ENCODE peak calls at places on chromosomes 12 and 14, in four cellular contexts. W is transverse colon, R is Peyer's patch, U is endothelial cell of umbilical vein. P is an unnamed sample.

GRCh38 chr12:51846911-51847829 is 1.3 kb downstream of the FIGNL2 start:
- DNase-seq in U (peak; percentile 50), W (peak; percentile 44), R (peak; percentile 72), P (peak; percentile 60)

GRCh38 chr12:132955094-132955932 is 793 bp downstream of the ZNF605 start:
- DNase-seq in R (peak; percentile 45), W (peak; percentile 19), U (peak; percentile 60), P (peak; percentile 34)

GRCh38 chr12:51836012-51836832 is 12.3 kb downstream of the FIGNL2 start:
- DNase-seq in W (no peak), U (no peak), R (no peak), P (no peak)

GRCh38 chr12:119835068-119835467 is 42.1 kb downstream of the CIT start:
- DNase-seq in W (no peak), R (no peak), U (no peak), P (no peak)

GRCh38 chr12:85016423-85016822 is 19.7 kb downstream of the TSPAN19 start:
- DNase-seq in U (peak; percentile 67), R (no peak), W (no peak), P (no peak)

GRCh38 chr14:70714055-70714550 is 72.4 kb downstream of the TTC9 start:
- DNase-seq in U (peak; percentile 67), R (peak; percentile 66), W (peak; percentile 14), P (peak; percentile 68)

GRCh38 chr12:72057330-72057911 is 118.8 kb downstream of the TPH2 start:
- DNase-seq in W (no peak), U (no peak), R (no peak), P (peak; percentile 31)

GRCh38 chr14:67464377-67464776 is 24.1 kb downstream of the TMEM229B start:
- DNase-seq in U (no peak), R (no peak), W (no peak), P (no peak)

GRCh38 chr14:50773632-50774541 is 57.1 kb downstream of the NIN start:
- DNase-seq in U (peak; percentile 60), R (no peak), W (peak; percentile 34), P (peak; percentile 62)

GRCh38 chr12:1318327-1319031 is 275.9 kb downstream of the FBXL14 start:
- DNase-seq in W (no peak), R (no peak), U (no peak), P (peak; percentile 38)

GRCh38 chr14:95250936-95251335 is 68.8 kb downstream of the CLMN start:
- DNase-seq in U (peak; percentile 30), W (no peak), R (no peak), P (no peak)

GRCh38 chr12:27285395-27285794 is 41.3 kb downstream of the STK38L start:
- DNase-seq in U (peak; percentile 57), R (no peak), W (no peak), P (no peak)

GRCh38 chr12:130367523-130367922 is 29.8 kb downstream of the PIWIL1 start:
- DNase-seq in R (no peak), U (no peak), W (no peak), P (no peak)

GRCh38 chr12:53103860-53104305 is 597 bp downstream of the SOAT2 start:
- DNase-seq in U (no peak), W (peak; percentile 18), R (peak; percentile 73), P (no peak)

GRCh38 chr14:39447155-39447554 is 14.9 kb upstream of the FBXO33 start:
- DNase-seq in U (no peak), R (no peak), W (no peak), P (no peak)

GRCh38 chr12:16385779-16386646 is 38.6 kb downstream of the MGST1 start:
- DNase-seq in W (peak; percentile 23), R (no peak), U (peak; percentile 50), P (peak; percentile 51)

GRCh38 chr14:75457024-75457390 is 29.2 kb downstream of the JDP2 start:
- DNase-seq in W (no peak), R (no peak), U (no peak), P (no peak)

GRCh38 chr14:75453817-75454434 is 26.1 kb downstream of the JDP2 start:
- DNase-seq in U (no peak), W (no peak), R (no peak), P (no peak)

GRCh38 chr14:75456069-75457023 is 28.5 kb downstream of the JDP2 start:
- DNase-seq in W (peak; percentile 48), U (no peak), R (no peak), P (no peak)

GRCh38 chr14:75452900-75453816 is 25.3 kb downstream of the JDP2 start:
- DNase-seq in R (no peak), W (peak; percentile 50), U (peak; percentile 45), P (peak; percentile 65)

GRCh38 chr14:75454963-75455546 is 27.2 kb downstream of the JDP2 start:
- DNase-seq in U (no peak), R (peak; percentile 69), W (peak; percentile 53), P (peak; percentile 54)
- H3K4me1 ChIP-seq in U (no peaks in the 10 kb centered on the region), R (peaks cover 2% of the 10 kb centered on the region), W (peaks cover 56% of the 10 kb centered on the region), P (peaks cover 44% of the 10 kb centered on the region)

GRCh38 chr14:81534510-81535074 is 939 bp upstream of the SEL1L start:
- DNase-seq in R (no peak), U (no peak), W (no peak), P (no peak)
- TF ChIP-seq POLR2A in R (no peak), U (no peak), W (no peak), P (no peak)

DNA sequence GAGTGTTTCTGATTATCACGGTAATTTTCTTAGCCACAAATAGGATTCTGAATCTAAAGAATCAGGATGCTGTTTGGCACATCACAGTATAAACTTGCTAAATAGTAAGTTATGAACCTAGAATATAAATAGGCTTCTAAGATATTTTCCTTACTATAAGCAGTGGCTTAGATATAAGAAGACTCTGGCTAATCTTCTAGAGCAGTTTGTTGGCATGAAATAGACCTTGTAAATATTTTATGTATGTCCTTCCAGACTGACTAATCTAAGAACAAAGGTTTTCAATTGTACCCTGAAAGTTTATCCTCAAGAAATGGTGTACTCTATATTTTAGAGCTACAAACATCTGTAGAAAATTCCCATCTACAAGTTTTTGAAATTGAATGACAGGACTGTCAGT is 48.3 kb downstream of the LMNTD1 start:
- DNase-seq in U (no peak), W (no peak), R (no peak), P (no peak)
- H3K4me1 ChIP-seq in U (no peaks in the 10 kb centered on the region), W (no peaks in the 10 kb centered on the region), R (no peaks in the 10 kb centered on the region), P (no peaks in the 10 kb centered on the region)

GRCh38 chr12:55720894-55721444 is 776 bp downstream of the RDH5 start:
- DNase-seq in W (peak; percentile 77), U (peak; percentile 83), R (peak; percentile 81), P (peak; percentile 75)
- TF ChIP-seq POLR2A in W (no peak), U (peak; percentile 49), R (no peak), P (no peak)

GRCh38 chr14:65077318-65077717 is 25.0 kb downstream of the MAX start:
- DNase-seq in R (no peak), W (no peak), U (no peak), P (no peak)
- H3K4me1 ChIP-seq in R (peaks cover 8% of the 10 kb centered on the region), W (peaks cover 29% of the 10 kb centered on the region), U (peaks cover 29% of the 10 kb centered on the region), P (peaks cover 18% of the 10 kb centered on the region)

DNA sequence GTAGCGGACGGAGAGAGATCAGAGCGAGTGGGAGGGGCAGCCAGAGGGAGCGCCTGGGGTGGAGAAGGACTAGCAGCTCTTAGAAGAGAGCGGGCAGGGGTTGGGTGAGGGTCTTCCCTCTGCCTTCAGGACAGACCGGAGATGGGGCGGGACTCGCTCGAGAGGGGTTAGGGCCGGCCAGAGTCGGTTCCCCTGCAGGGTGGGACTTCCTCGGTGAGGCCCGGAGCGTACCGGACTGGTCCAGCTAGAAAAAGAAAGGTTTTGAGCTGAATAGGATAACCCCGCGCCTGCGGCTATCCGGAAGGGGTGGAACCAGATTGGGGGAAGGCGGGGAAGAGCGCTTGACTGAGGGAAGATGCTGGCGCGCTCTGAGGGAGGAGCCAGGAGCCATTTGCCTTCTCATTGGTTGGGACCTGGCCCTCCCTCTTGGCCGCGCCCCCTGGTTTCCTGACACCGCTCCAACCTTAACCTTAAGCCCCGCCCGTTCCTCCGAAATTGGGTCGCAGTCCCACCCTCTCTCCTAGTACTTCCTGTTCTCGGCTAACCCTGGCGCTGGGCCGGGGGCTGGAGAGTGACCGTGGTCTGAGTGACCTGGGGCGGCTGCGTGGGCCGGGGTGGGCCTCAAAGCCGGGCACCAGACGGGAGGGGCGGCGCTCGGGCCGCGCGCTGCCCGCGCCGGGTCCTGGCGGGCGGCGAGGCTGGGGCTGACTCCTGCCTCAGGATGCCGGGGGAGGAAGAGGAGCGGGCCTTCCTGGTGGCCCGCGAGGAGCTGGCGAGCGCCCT is at the start of gene RNF31:
- DNase-seq in U (peak; percentile 97), W (peak; percentile 99), R (peak; percentile 99), P (peak; percentile 99)
- TF ChIP-seq POLR2A in U (peak; percentile 75), W (peak; percentile 61), R (peak; percentile 38), P (no peak)

GRCh38 chr14:103915616-103916015 is 12.6 kb upstream of the TDRD9 start:
- DNase-seq in W (no peak), U (no peak), R (no peak), P (no peak)

GRCh38 chr14:103910262-103910935 is 17.9 kb upstream of the TDRD9 start:
- DNase-seq in W (peak; percentile 89), U (peak; percentile 75), R (peak; percentile 89), P (peak; percentile 86)

GRCh38 chr14:103909531-103910261 is 18.6 kb upstream of the TDRD9 start:
- DNase-seq in U (no peak), W (no peak), R (no peak), P (no peak)

GRCh38 chr14:103908580-103908979 is 19.7 kb upstream of the TDRD9 start:
- DNase-seq in U (no peak), W (no peak), R (no peak), P (no peak)

DNA sequence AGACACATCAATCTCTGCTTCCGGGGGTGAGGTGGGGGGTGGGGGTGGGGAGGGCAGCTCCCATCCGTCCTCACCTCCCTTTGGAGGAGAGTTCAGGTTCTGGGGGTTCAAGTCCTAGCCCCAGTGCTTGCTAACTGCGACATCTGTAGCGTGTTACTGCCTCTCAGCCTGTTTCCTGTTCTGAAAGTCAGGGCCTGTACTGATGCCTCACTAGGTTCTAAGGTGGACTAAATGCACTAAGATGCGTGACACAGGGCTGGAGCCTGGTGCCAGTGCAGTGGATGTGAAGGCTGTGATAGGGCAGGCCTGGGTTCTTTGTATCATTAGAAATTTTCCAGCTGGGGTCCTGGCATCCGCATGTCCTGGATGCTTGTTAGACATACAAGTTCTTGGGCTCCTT is 17.3 kb upstream of the TDRD9 start:
- DNase-seq in W (no peak), R (no peak), U (no peak), P (no peak)
- H3K4me1 ChIP-seq in W (no peaks in the 10 kb centered on the region), R (peaks cover 2% of the 10 kb centered on the region), U (peaks cover 4% of the 10 kb centered on the region), P (peaks cover 6% of the 10 kb centered on the region)